ENCODE peak calls at places on chromosomes 5 and 9, in five cellular contexts. M is psoas muscle, L is breast epithelium, V is bronchial epithelial cell, G is GM12865. Y is an unnamed sample.
A peak's percentile ranks its signal among the peaks of the same experiment; 100 is the strongest.

GRCh38 chr9:70352356-70352755 is 62.1 kb downstream of the KLF9 start:
- DNase-seq in M (no peak), L (no peak), V (peak; percentile 38), G (no peak), Y (peak; percentile 73)

GRCh38 chr9:121770415-121771273 is 119.2 kb downstream of the DAB2IP start:
- DNase-seq in M (peak; percentile 7), L (no peak), V (peak; percentile 42), G (no peak), Y (peak; percentile 70)

GRCh38 chr5:139808481-139809330 is 13.1 kb downstream of the PSD2 start:
- DNase-seq in M (no peak), L (no peak), V (peak; percentile 18), G (peak; percentile 48), Y (peak; percentile 21)

GRCh38 chr5:43231977-43232376 is 40.0 kb downstream of the NIM1K start:
- DNase-seq in M (no peak), L (no peak), V (peak; percentile 15), G (peak; percentile 38), Y (peak; percentile 4)

GRCh38 chr9:17349816-17350215 is 215.0 kb downstream of the CNTLN start:
- DNase-seq in M (no peak), L (no peak), V (peak; percentile 7), G (no peak), Y (peak; percentile 42)

GRCh38 chr5:101534486-101535110 is 631.5 kb upstream of the ST8SIA4 start:
- DNase-seq in M (no peak), L (no peak), V (no peak), G (no peak), Y (no peak)

GRCh38 chr9:37936965-37937364 is 33.0 kb upstream of the SLC25A51 start:
- DNase-seq in M (no peak), L (no peak), V (peak; percentile 59), G (no peak), Y (peak; percentile 76)

GRCh38 chr5:126070481-126070880 is 352.7 kb upstream of the GRAMD2B start:
- DNase-seq in M (no peak), L (no peak), V (no peak), G (no peak), Y (peak; percentile 68)

GRCh38 chr5:149356391-149356790 is 1.5 kb upstream of the PCYOX1L start:
- DNase-seq in M (no peak), L (no peak), V (no peak), G (peak; percentile 14), Y (no peak)

GRCh38 chr9:93956183-93956784 is 1.1 kb upstream of the BARX1 start:
- DNase-seq in M (no peak), L (no peak), V (no peak), G (no peak), Y (no peak)

DNA sequence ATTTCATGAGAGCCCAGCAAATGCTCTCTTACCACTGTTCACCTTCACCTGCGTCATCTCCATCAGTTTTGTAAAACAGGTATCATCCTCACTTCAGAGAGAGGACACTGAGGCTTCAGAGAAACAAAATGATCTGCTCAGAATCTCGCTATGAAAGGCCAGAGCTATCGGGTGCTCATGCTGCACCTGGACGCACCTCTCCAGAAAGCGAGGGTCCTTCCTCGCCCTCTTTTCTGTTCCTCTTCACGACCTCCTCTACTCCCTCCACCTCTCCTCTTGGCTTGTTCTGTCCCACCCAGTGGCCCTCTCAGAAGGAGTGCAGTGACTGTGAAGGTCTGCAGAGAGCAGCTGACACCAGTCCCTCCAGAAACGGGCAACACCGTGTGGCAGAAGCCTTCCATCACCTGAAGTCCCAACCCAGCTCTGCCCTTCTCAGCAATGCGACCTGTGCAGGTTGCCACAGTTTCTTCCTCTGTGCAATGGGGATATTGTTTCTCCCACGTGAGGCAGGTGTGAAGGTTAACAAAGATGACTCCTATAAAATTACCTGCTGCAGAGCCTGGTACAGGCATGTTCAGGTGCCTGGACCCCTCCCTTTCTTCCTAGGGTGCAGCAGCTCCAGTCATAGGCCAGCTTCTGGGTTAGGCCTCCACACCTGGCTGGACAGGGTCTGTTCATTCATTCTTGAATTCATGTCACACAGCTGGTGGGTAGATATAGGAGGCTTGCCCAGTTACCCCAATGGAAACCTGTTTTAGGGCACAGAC is 45.3 kb upstream of the ANGPTL2 start:
- DNase-seq in M (no peak), L (no peak), V (no peak), G (no peak), Y (no peak)
- TF ChIP-seq CTCF in M (no peak), L (no peak), V (no peak), G (no peak), Y (no peak)

DNA sequence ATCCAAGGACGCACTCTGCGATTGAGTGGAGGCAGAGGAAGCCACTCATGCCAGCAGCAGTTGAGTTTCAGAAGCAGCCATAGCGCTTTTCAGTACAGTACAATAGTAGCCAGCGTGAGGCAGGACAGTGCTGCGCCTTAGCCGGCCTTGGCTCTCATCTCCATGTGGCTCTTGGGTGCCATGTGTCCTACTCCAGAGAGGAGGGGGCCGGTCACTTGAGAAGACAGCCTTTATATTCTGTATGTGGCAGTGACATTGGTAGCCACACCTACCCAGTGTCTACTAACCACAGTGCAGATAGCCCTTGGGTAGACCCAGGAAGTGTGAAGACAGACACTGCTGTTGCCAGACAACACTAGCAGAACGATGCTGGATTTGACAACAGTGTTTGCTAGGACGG is 42.3 kb downstream of the FAM78A start:
- DNase-seq in M (no peak), L (no peak), V (no peak), G (no peak), Y (no peak)
- H3K4me3 ChIP-seq in M (no peak overlapping the region), L (no peak overlapping the region), V (no peak overlapping the region), G (no peak overlapping the region), Y (no peak overlapping the region)

DNA sequence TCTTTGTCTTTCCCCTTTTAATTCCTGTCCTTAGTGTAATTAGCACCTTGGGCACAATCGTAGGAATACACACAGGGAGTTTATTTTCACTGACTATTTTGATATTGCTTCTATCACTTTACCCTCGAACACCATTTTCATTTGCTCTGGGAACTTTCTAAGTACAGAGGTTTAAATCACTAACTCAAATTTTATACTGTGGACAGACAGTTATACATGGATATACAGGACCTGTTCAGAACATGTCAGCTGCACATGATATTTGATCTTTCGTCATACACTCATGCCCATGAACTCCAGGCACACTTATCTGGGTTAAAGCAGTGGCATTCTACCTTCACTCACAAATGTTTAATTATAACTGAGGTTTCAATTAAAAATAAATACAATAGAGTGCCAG is 217.8 kb upstream of the TMEM161B start:
- DNase-seq in M (no peak), L (no peak), V (no peak), G (no peak), Y (no peak)
- TF ChIP-seq CTCF in M (no peak), L (no peak), V (no peak), G (no peak), Y (no peak)

GRCh38 chr9:136709454-136710109 is 2.8 kb upstream of the DIPK1B start:
- DNase-seq in M (no peak), L (no peak), V (no peak), G (no peak), Y (no peak)
- H3K4me3 ChIP-seq in M (no peak overlapping the region), L (no peak overlapping the region), V (no peak overlapping the region), G (no peak overlapping the region), Y (no peak overlapping the region)

DNA sequence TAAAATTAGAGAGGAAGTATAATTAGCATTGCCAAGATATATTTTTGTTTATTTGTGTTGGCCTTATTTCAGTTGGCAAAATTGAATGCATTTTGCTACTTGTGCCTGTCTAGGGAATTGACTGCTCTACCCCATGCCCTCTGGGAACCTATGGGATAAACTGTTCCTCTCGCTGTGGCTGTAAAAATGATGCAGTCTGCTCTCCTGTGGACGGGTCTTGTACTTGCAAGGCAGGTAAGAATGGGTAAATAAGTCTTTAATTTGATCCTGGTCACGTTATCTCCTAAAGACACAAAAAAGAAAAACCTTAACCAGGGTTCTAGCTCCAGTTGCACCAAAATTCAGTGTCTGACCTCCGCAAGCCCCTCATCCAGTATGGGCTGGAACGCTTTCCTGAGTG is 98.4 kb upstream of the PRRC1 start:
- DNase-seq in M (no peak), L (no peak), V (no peak), G (no peak), Y (no peak)
- TF ChIP-seq CTCF in M (no peak), L (no peak), V (no peak), G (no peak), Y (no peak)